ENCODE peak calls at places on chromosome 22, in five cellular contexts. S, K, J, R and X are unnamed samples.

GRCh38 chr22:48760481-48761238 is 1067.0 kb downstream of the BRD1 start:
- DNase-seq in S (peak), K (no peak), J (peak), R (peak), X (peak)

GRCh38 chr22:38878001-38878400 is 6.0 kb upstream of the CBX6 start:
- DNase-seq in S (no peak), K (no peak), J (no peak), R (no peak), X (no peak)

GRCh38 chr22:49541451-49542230 is 286.0 kb downstream of the BRD1 start:
- DNase-seq in S (peak), K (no peak), J (no peak), R (no peak), X (peak)

GRCh38 chr22:38828191-38828590 is 15.6 kb downstream of the NPTXR start:
- DNase-seq in S (peak), K (no peak), J (no peak), R (no peak), X (no peak)

GRCh38 chr22:17230239-17230638 is 11.0 kb upstream of the ADA2 start:
- DNase-seq in S (no peak), K (no peak), J (no peak), R (no peak), X (peak)

GRCh38 chr22:36430863-36431262 is 43.1 kb upstream of the MYH9 start:
- DNase-seq in S (no peak), K (no peak), J (no peak), R (no peak), X (no peak)

GRCh38 chr22:46894081-46894671 is 131.7 kb downstream of the TBC1D22A start:
- DNase-seq in S (no peak), K (no peak), J (no peak), R (no peak), X (no peak)

GRCh38 chr22:22973336-22973735 is 85.7 kb downstream of the IGLL5 start:
- DNase-seq in S (no peak), K (no peak), J (no peak), R (no peak), X (no peak)

GRCh38 chr22:20243545-20244249 is 24.4 kb downstream of the RTN4R start:
- DNase-seq in S (peak), K (peak), J (peak), R (peak), X (peak)

GRCh38 chr22:21915624-21916308 is 36.9 kb downstream of the PPM1F start:
- DNase-seq in S (no peak), K (no peak), J (no peak), R (no peak), X (no peak)

GRCh38 chr22:29124777-29125506 is 52.1 kb downstream of the KREMEN1 start:
- DNase-seq in S (no peak), K (no peak), J (no peak), R (no peak), X (no peak)

GRCh38 chr22:36577019-36577418 is 48.1 kb upstream of the EIF3D start:
- DNase-seq in S (no peak), K (no peak), J (no peak), R (no peak), X (no peak)

GRCh38 chr22:49574205-49574604 is 253.5 kb downstream of the BRD1 start:
- DNase-seq in S (no peak), K (no peak), J (no peak), R (no peak), X (peak)

GRCh38 chr22:46983046-46983445 is 220.6 kb downstream of the TBC1D22A start:
- DNase-seq in S (no peak), K (no peak), J (no peak), R (no peak), X (no peak)

GRCh38 chr22:30636226-30637077 is 871 bp downstream of the SLC35E4 start:
- DNase-seq in S (peak), K (peak), J (no peak), R (no peak), X (peak)

GRCh38 chr22:22908495-22908861 is 20.9 kb downstream of the IGLL5 start:
- DNase-seq in S (no peak), K (no peak), J (no peak), R (no peak), X (no peak)

GRCh38 chr22:32617271-32617670 is 142.7 kb downstream of the FBXO7 start:
- DNase-seq in S (no peak), K (no peak), J (no peak), R (no peak), X (no peak)

GRCh38 chr22:26713823-26714449 is 56.5 kb downstream of the MIAT start:
- DNase-seq in S (no peak), K (no peak), J (no peak), R (peak), X (no peak)
- H3K4me3 ChIP-seq in S (no peak), K (no peak), J (no peak), R (no peak), X (no peak)

GRCh38 chr22:19146215-19146968 is 1.9 kb upstream of the ESS2 start:
- DNase-seq in S (no peak), K (no peak), J (no peak), R (no peak), X (no peak)

GRCh38 chr22:19147193-19147780 is 2.8 kb downstream of the GSC2 start:
- DNase-seq in S (no peak), K (no peak), J (no peak), R (no peak), X (no peak)

GRCh38 chr22:19149047-19149883 is 827 bp downstream of the GSC2 start:
- DNase-seq in S (no peak), K (no peak), J (no peak), R (no peak), X (no peak)

GRCh38 chr22:19149962-19150361 is at the start of gene GSC2:
- DNase-seq in S (no peak), K (no peak), J (no peak), R (no peak), X (no peak)

DNA sequence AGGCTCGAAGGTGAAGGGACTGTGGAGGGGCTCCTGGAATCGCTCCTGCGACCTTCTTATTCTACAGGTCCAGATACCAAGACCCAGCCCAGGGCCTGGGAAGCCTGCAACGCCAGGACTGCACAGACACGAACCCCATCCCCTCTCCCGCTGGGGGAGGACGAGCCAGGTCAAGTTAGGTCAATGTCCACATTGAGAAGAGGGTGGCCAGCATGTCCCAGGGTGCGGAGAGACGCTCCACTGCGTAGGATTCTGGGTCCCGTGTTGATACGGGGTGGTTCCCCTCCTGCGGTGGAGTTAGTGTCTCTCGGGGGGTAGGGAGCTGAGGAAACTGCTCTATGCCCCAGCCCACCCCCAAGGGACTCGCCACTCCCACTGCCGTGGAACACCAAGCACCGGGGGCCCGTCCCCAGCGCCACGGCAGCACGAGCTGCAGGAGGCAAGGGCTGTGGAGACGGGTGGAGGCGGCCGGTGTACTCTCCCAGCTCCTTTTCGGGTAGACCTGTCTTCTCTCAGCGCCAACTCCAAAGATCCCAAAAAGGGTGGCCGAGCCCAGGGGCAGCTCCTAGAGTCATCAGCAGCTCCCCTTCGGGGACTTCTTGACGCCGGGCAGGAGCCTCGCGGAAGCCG is 1.6 kb downstream of the GSC2 start:
- DNase-seq in S (no peak), K (no peak), J (no peak), R (no peak), X (peak)
- H3K27ac ChIP-seq in S (no peak), K (no peak), J (no peak), R (no peak), X (no peak)

DNA sequence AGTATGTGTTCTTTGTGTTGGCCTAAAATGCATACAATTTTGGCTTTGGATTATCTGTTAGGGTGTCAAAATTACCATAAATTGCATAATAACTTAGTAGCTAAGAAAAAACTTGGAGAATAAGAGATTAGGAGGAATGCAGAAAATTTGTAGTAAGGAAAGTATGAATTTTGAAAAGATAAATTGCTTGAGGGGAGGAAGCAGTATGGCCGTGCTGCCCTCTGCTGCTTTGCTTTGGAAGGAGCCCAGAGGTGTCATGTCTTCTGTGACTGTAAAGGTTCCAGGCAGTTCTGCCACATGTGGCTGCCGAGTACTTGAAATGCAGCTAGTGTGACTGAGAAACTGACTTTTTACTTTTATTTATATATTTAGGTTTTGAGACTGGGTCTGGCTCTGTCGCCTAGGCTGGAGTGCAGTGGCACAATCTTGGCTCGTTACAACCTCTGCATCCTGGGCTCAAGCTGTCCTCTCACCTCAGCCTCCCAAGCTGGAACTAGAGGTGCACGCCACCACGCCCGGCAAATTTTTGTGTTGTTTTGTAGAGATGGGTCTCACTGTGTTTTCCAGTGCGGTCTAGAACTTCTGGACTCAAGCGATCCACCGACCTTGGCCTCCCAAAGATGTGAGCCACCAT is 1.8 kb downstream of the ADSL start:
- DNase-seq in S (no peak), K (peak), J (no peak), R (no peak), X (no peak)
- H3K4me3 ChIP-seq in S (peak), K (peak), J (no peak), R (no peak), X (peak)

DNA sequence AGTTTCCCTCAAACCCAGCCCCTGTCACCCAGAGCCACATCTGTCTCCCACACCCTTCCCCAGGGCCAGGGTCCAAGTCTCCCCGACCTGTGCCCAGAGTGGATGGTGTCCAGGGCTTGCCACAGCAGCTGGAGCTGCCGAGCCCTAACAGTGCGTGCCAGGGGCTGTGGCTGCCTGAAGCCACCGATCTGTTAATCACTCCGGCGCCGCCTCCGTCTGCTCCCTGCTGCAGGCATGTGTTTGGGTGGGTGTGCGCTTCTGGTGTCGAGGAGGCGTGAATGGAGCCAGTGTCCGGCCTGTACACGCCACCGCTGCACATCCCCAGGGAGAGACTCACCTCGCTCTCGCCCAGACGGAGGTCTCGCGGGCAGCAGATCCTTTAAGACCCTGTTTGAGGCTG is 26.1 kb downstream of the SHISAL1 start:
- DNase-seq in S (no peak), K (no peak), J (no peak), R (no peak), X (no peak)
- H3K27ac ChIP-seq in S (no peak), K (no peak), J (no peak), R (no peak), X (no peak)